ENCODE peak calls at places on chromosomes 5 and 9, in eight cellular contexts. M, Q, K, R, L, N, Y and S are unnamed samples.

GRCh38 chr9:14215614-14216013 is 98.3 kb downstream of the NFIB start:
- DNase-seq in M (peak; percentile 69), Q (peak; percentile 64), K (peak; percentile 67), R (no peak), L (no peak), N (no peak), Y (no peak), S (no peak)

GRCh38 chr5:159206368-159206767 is 3.0 kb downstream of the RNF145 start:
- DNase-seq in M (peak; percentile 12), Q (peak; percentile 7), K (peak; percentile 34), R (no peak), L (no peak), N (no peak), Y (no peak), S (no peak)

GRCh38 chr5:121853853-121854252 is 2.2 kb downstream of the FTMT start:
- DNase-seq in M (no peak), Q (no peak), K (no peak), R (no peak), L (no peak), N (peak; percentile 83), Y (no peak), S (no peak)

GRCh38 chr5:181054138-181054537 is 14.1 kb downstream of the BTNL9 start:
- DNase-seq in M (no peak), Q (no peak), K (no peak), R (no peak), L (no peak), N (no peak), Y (no peak), S (no peak)

GRCh38 chr9:87148391-87149237 is 201.3 kb upstream of the GAS1 start:
- DNase-seq in M (no peak), Q (peak; percentile 75), K (peak; percentile 91), R (no peak), L (no peak), N (peak; percentile 92), Y (peak; percentile 81), S (no peak)

GRCh38 chr9:4985376-4986266 is 549 bp downstream of the JAK2 start:
- DNase-seq in M (peak; percentile 49), Q (peak; percentile 45), K (peak; percentile 80), R (no peak), L (peak; percentile 4), N (peak; percentile 72), Y (no peak), S (no peak)

GRCh38 chr9:137387034-137387890 is 35.7 kb downstream of the EXD3 start:
- DNase-seq in M (no peak), Q (no peak), K (no peak), R (no peak), L (no peak), N (no peak), Y (no peak), S (no peak)

GRCh38 chr5:166618555-166618954 is 1672.9 kb upstream of the WWC1 start:
- DNase-seq in M (no peak), Q (no peak), K (no peak), R (no peak), L (no peak), N (peak; percentile 10), Y (no peak), S (no peak)

GRCh38 chr5:56514246-56514645 is 281.1 kb upstream of the ANKRD55 start:
- DNase-seq in M (no peak), Q (no peak), K (no peak), R (no peak), L (no peak), N (peak; percentile 48), Y (no peak), S (no peak)

GRCh38 chr9:135070198-135070951 is 17.1 kb upstream of the OLFM1 start:
- DNase-seq in M (no peak), Q (no peak), K (no peak), R (no peak), L (no peak), N (peak; percentile 39), Y (peak; percentile 66), S (no peak)

GRCh38 chr5:77015938-77016569 is 14.2 kb upstream of the AGGF1 start:
- DNase-seq in M (peak; percentile 62), Q (peak; percentile 69), K (peak; percentile 66), R (no peak), L (peak; percentile 57), N (peak; percentile 82), Y (no peak), S (no peak)

GRCh38 chr5:121503111-121503840 is 348.4 kb upstream of the FTMT start:
- DNase-seq in M (peak; percentile 57), Q (no peak), K (peak; percentile 3), R (no peak), L (peak; percentile 41), N (peak; percentile 87), Y (peak; percentile 17), S (no peak)

GRCh38 chr9:98210435-98210834 is 18.0 kb upstream of the CORO2A start:
- DNase-seq in M (no peak), Q (no peak), K (no peak), R (no peak), L (no peak), N (no peak), Y (no peak), S (no peak)

GRCh38 chr9:35645736-35646582 is 4.8 kb downstream of the SIT1 start:
- DNase-seq in M (peak; percentile 36), Q (no peak), K (peak; percentile 54), R (no peak), L (peak; percentile 22), N (peak; percentile 92), Y (no peak), S (no peak)

GRCh38 chr9:104494808-104495207 is 9.3 kb upstream of the OR13F1 start:
- DNase-seq in M (peak; percentile 33), Q (no peak), K (peak; percentile 15), R (no peak), L (no peak), N (peak; percentile 42), Y (peak; percentile 22), S (no peak)

GRCh38 chr9:110429453-110429852 is 91.8 kb upstream of the TXNDC8 start:
- DNase-seq in M (peak; percentile 19), Q (peak; percentile 12), K (peak; percentile 50), R (no peak), L (no peak), N (no peak), Y (no peak), S (no peak)

GRCh38 chr9:107584186-107584585 is 94.6 kb upstream of the KLF4 start:
- DNase-seq in M (no peak), Q (no peak), K (peak; percentile 2), R (no peak), L (no peak), N (peak; percentile 53), Y (no peak), S (no peak)

GRCh38 chr9:33468797-33469621 is 4.7 kb downstream of the NOL6 start:
- DNase-seq in M (no peak), Q (no peak), K (no peak), R (no peak), L (no peak), N (no peak), Y (no peak), S (no peak)

GRCh38 chr5:443239-444151 is 519 bp downstream of the EXOC3 start:
- DNase-seq in M (no peak), Q (no peak), K (no peak), R (no peak), L (no peak), N (no peak), Y (no peak), S (no peak)

GRCh38 chr9:23322392-23322791 is 503.6 kb downstream of the ELAVL2 start:
- DNase-seq in M (peak; percentile 48), Q (peak; percentile 0), K (peak; percentile 46), R (no peak), L (no peak), N (peak; percentile 6), Y (peak; percentile 4), S (no peak)

GRCh38 chr5:157509587-157509986 is 49.6 kb downstream of the NIPAL4 start:
- DNase-seq in M (no peak), Q (no peak), K (no peak), R (no peak), L (no peak), N (no peak), Y (no peak), S (no peak)
- H3K4me2 ChIP-seq in M (no peak overlapping the region), Q (no peak overlapping the region), K (no peak overlapping the region), R (no peak overlapping the region), L (no peak overlapping the region), N (no peak overlapping the region), Y (no peak overlapping the region), S (no peak overlapping the region)

DNA sequence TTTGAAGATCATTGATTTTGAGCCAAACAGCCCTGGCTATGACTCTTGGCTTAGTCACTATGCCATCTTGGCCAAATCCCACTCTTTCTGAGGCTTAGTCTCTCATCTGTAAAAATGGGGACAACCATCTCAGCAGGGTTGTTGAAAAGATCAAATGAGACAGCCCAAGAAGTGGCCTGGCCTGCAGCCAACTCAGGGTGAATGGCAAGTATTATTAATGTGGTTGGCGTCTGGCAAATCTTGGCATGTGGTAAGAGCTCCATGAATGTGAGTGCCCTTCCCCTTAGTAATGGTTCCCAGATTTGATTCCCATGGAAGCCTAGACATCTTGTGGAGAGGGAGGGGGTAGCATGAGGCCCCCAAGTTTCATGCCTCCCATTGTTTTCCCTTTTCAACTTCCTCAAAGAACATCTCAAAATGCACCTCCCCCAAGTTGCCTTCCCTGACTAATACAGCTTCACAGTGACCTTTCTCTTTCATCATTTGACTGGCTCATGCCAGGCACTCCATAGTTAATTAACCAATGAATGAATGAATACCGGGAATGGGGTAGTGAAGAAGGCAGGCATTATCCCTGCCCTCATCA is 11.8 kb upstream of the TGFBI start:
- DNase-seq in M (peak; percentile 96), Q (peak; percentile 74), K (peak; percentile 94), R (no peak), L (peak; percentile 98), N (no peak), Y (no peak), S (peak; percentile 92)
- H3K9ac ChIP-seq in M (no peak overlapping the region), Q (no peak overlapping the region), K (peak overlapping the region; percentile 68), R (no peak overlapping the region), L (no peak overlapping the region), N (no peak overlapping the region), Y (peak overlapping the region; percentile 62), S (peak overlapping the region; percentile 26)

GRCh38 chr5:141476132-141476909 is 555 bp downstream of the PCDHGC3 start:
- DNase-seq in M (no peak), Q (peak; percentile 85), K (peak; percentile 89), R (no peak), L (no peak), N (peak; percentile 56), Y (peak; percentile 65), S (no peak)

GRCh38 chr5:141477169-141477568 is 1.4 kb downstream of the PCDHGC3 start:
- DNase-seq in M (no peak), Q (no peak), K (peak; percentile 33), R (no peak), L (no peak), N (no peak), Y (peak; percentile 7), S (no peak)

GRCh38 chr5:141478321-141478945 is 2.7 kb downstream of the PCDHGC3 start:
- DNase-seq in M (no peak), Q (peak; percentile 52), K (peak; percentile 58), R (no peak), L (no peak), N (peak; percentile 57), Y (no peak), S (peak; percentile 44)

GRCh38 chr5:141477815-141478214 is 2.0 kb downstream of the PCDHGC3 start:
- DNase-seq in M (no peak), Q (no peak), K (peak; percentile 54), R (no peak), L (no peak), N (no peak), Y (peak; percentile 52), S (no peak)

GRCh38 chr5:141479776-141480175 is 4.0 kb downstream of the PCDHGC3 start:
- DNase-seq in M (no peak), Q (peak; percentile 33), K (peak; percentile 43), R (no peak), L (no peak), N (no peak), Y (no peak), S (no peak)
- H3K4me3 ChIP-seq in M (no peak overlapping the region), Q (no peak overlapping the region), K (no peak overlapping the region), R (no peak overlapping the region), L (no peak overlapping the region), N (no peak overlapping the region), Y (peak overlapping the region; percentile 82), S (no peak overlapping the region)

GRCh38 chr5:177003649-177004048 is 2.9 kb downstream of the UIMC1 start:
- DNase-seq in M (no peak), Q (no peak), K (no peak), R (no peak), L (no peak), N (no peak), Y (no peak), S (no peak)
- H3K4me2 ChIP-seq in M (peak overlapping the region; percentile 98), Q (no peak overlapping the region), K (no peak overlapping the region), R (peak overlapping the region; percentile 79), L (no peak overlapping the region), N (no peak overlapping the region), Y (no peak overlapping the region), S (peak overlapping the region; percentile 30)